ENCODE peak calls at places on chromosome 6, in five cellular contexts. X is GM23338; I is CD8-positive, alpha-beta T cell; H is PC-3; F is psoas muscle. P is an unnamed sample.

GRCh38 chr6:24893342-24893850 is 42.4 kb downstream of the RIPOR2 start:
- DNase-seq in X (no peak), I (no peak), H (no peak), F (no peak), P (no peak)

GRCh38 chr6:156775717-156776116 is 1.5 kb upstream of the ARID1B start:
- DNase-seq in X (no peak), I (no peak), H (peak; percentile 32), F (no peak), P (no peak)

GRCh38 chr6:105593056-105593455 is 190.2 kb upstream of the PREP start:
- DNase-seq in X (no peak), I (no peak), H (peak; percentile 68), F (no peak), P (no peak)

GRCh38 chr6:19261642-19262041 is 575.5 kb upstream of the ID4 start:
- DNase-seq in X (no peak), I (no peak), H (no peak), F (no peak), P (no peak)

GRCh38 chr6:157946865-157947532 is 34.7 kb upstream of the SYNJ2 start:
- DNase-seq in X (peak; percentile 45), I (no peak), H (peak; percentile 36), F (no peak), P (no peak)

GRCh38 chr6:17709476-17709875 is 2.8 kb upstream of the NUP153 start:
- DNase-seq in X (no peak), I (no peak), H (no peak), F (no peak), P (no peak)

GRCh38 chr6:122491915-122492537 is 20.4 kb upstream of the SERINC1 start:
- DNase-seq in X (peak; percentile 83), I (peak; percentile 71), H (peak; percentile 80), F (peak; percentile 69), P (peak; percentile 75)

GRCh38 chr6:108968746-108969316 is 120.6 kb downstream of the ARMC2 start:
- DNase-seq in X (no peak), I (no peak), H (no peak), F (no peak), P (no peak)

GRCh38 chr6:126773122-126773805 is 345.2 kb upstream of the RSPO3 start:
- DNase-seq in X (peak; percentile 45), I (no peak), H (no peak), F (no peak), P (no peak)

GRCh38 chr6:159324599-159324998 is 155.4 kb downstream of the FNDC1 start:
- DNase-seq in X (no peak), I (no peak), H (no peak), F (no peak), P (no peak)

GRCh38 chr6:23775127-23775526 is 350.9 kb upstream of the NRSN1 start:
- DNase-seq in X (no peak), I (no peak), H (no peak), F (no peak), P (no peak)

GRCh38 chr6:109783245-109783990 is 92.3 kb downstream of the FIG4 start:
- DNase-seq in X (peak; percentile 90), I (no peak), H (peak; percentile 32), F (no peak), P (no peak)

GRCh38 chr6:9612489-9612888 is 802.4 kb downstream of the TFAP2A start:
- DNase-seq in X (no peak), I (no peak), H (no peak), F (no peak), P (no peak)

GRCh38 chr6:151276112-151276745 is 36.5 kb downstream of the AKAP12 start:
- DNase-seq in X (no peak), I (no peak), H (no peak), F (peak; percentile 80), P (peak; percentile 73)

GRCh38 chr6:11298651-11299420 is 66.4 kb upstream of the NEDD9 start:
- DNase-seq in X (peak; percentile 46), I (no peak), H (peak; percentile 39), F (no peak), P (no peak)

GRCh38 chr6:63487123-63487813 is 85.0 kb upstream of the LOC128125822 start:
- DNase-seq in X (no peak), I (no peak), H (peak; percentile 70), F (no peak), P (no peak)

GRCh38 chr6:161029195-161029809 is 37.7 kb downstream of the MAP3K4 start:
- DNase-seq in X (no peak), I (no peak), H (no peak), F (no peak), P (no peak)

GRCh38 chr6:135182993-135183531 is 2.0 kb downstream of the MYB start:
- DNase-seq in X (peak; percentile 70), I (peak; percentile 70), H (peak; percentile 39), F (no peak), P (no peak)

GRCh38 chr6:34021001-34021838 is 124.7 kb downstream of the GRM4 start:
- DNase-seq in X (no peak), I (no peak), H (no peak), F (no peak), P (no peak)

GRCh38 chr6:11258260-11259237 is 26.1 kb upstream of the NEDD9 start:
- DNase-seq in X (no peak), I (no peak), H (no peak), F (no peak), P (no peak)

GRCh38 chr6:70110128-70111022 is 192.5 kb downstream of the COL9A1 start:
- DNase-seq in X (no peak), I (no peak), H (no peak), F (no peak), P (no peak)

GRCh38 chr6:16168121-16168520 is 39.2 kb downstream of the MYLIP start:
- DNase-seq in X (no peak), I (peak; percentile 23), H (no peak), F (no peak), P (no peak)

GRCh38 chr6:31651602-31652191 is 764 bp downstream of the BAG6 start:
- DNase-seq in X (peak; percentile 90), I (no peak), H (peak; percentile 52), F (peak; percentile 88), P (peak; percentile 85)

GRCh38 chr6:110813813-110814487 is 1.3 kb downstream of the CDK19 start:
- DNase-seq in X (peak; percentile 14), I (no peak), H (peak; percentile 50), F (no peak), P (no peak)

GRCh38 chr6:122778334-122778733 is 1.2 kb upstream of the FABP7 start:
- DNase-seq in X (peak; percentile 32), I (no peak), H (no peak), F (no peak), P (no peak)

GRCh38 chr6:33905081-33905609 is 101.3 kb upstream of the MLN start:
- DNase-seq in X (no peak), I (peak; percentile 61), H (no peak), F (no peak), P (no peak)

GRCh38 chr6:72624557-72625160 is 2.8 kb downstream of the KCNQ5 start:
- DNase-seq in X (peak; percentile 48), I (no peak), H (peak; percentile 42), F (no peak), P (no peak)
- H3K4me3 ChIP-seq in X (no peak overlapping the region), I (no peak overlapping the region), H (no peak overlapping the region), F (peak overlapping the region; percentile 86), P (no peak overlapping the region)

DNA sequence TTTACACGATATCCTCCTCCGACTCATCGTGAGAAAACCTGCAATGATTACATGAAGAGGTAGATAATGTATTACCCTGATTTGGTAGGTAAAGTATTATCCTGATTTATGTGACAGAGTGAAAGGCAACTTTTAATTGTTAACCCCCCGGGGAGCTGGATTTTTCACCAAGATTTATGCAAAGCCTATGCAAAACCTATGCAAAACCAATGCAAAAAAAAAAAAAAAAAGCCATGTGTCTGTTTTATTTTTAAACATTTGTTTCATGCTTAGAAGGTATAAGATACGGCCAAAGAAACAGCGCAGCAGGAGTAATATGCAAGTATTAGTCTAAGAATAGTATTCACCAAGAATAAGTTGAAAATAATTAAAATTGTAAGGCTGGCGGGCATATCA is 109.9 kb downstream of the IPCEF1 start:
- DNase-seq in X (no peak), I (no peak), H (no peak), F (no peak), P (no peak)
- H3K27ac ChIP-seq in X (peak overlapping the region; percentile 82), I (peak overlapping the region; percentile 75), H (no peak overlapping the region), F (no peak overlapping the region), P (no peak overlapping the region)

DNA sequence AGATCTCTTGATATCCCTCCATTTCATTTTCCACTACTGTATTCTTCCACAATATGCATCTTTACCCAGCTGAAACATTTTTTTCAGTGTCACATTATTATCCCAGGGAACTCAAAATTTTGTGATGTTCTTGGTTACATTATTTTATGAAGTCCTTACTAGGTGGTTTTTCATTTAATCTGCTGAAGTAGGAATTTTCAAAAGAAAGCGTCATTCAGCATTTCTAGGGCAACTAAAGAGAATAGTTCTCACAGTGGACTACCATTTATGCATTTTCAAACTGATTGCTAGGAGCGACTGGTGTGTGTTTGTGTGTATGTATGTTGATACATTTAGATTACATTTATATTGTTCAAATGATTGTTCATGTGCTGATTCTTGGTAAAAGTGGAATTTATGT is 2.4 kb upstream of the TMEM30A start:
- DNase-seq in X (no peak), I (no peak), H (no peak), F (no peak), P (no peak)
- H3K4me1 ChIP-seq in X (peaks cover 17% of the 10 kb centered on the region), I (peaks cover 36% of the 10 kb centered on the region), H (peaks cover 4% of the 10 kb centered on the region), F (peaks cover 22% of the 10 kb centered on the region), P (no peaks in the 10 kb centered on the region)

GRCh38 chr6:169070506-169071176 is 183.0 kb downstream of the THBS2 start:
- DNase-seq in X (no peak), I (no peak), H (peak; percentile 93), F (peak; percentile 90), P (peak; percentile 94)
- H3K4me3 ChIP-seq in X (no peak overlapping the region), I (no peak overlapping the region), H (peak overlapping the region; percentile 6), F (no peak overlapping the region), P (no peak overlapping the region)

GRCh38 chr6:131937703-131938631 is 13.2 kb downstream of the CCN2 start:
- DNase-seq in X (no peak), I (no peak), H (peak; percentile 60), F (no peak), P (no peak)
- H3K27ac ChIP-seq in X (peak overlapping the region; percentile 5), I (no peak overlapping the region), H (no peak overlapping the region), F (peak overlapping the region; percentile 34), P (no peak overlapping the region)

GRCh38 chr6:128508588-128509296 is 11.7 kb downstream of the PTPRK start:
- DNase-seq in X (no peak), I (no peak), H (peak; percentile 85), F (no peak), P (no peak)

GRCh38 chr6:128511518-128511917 is 8.9 kb downstream of the PTPRK start:
- DNase-seq in X (no peak), I (no peak), H (peak; percentile 88), F (no peak), P (no peak)

GRCh38 chr6:128507337-128508310 is 12.8 kb downstream of the PTPRK start:
- DNase-seq in X (no peak), I (no peak), H (peak; percentile 80), F (no peak), P (no peak)

GRCh38 chr6:128512296-128512695 is 8.1 kb downstream of the PTPRK start:
- DNase-seq in X (no peak), I (no peak), H (peak; percentile 63), F (no peak), P (no peak)

DNA sequence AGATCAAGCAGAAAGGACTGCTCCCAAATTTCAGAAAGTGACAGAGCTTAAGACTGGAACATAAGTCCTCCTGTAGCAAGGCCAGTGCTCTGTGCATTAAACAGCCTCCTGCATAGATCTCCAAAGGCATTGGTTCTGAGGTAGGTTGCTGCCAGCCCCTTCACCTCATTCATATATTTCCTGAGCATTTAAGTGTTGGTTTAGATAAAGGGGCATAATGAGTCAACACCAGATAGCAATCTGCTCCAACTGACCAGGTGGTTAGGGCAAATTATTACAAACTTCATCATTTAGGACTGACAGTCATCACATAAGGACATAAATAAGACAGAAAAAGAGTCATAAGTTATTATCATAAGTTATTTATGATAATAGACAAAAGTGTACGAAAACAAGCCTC is 10.7 kb downstream of the PTPRK start:
- DNase-seq in X (no peak), I (no peak), H (peak; percentile 46), F (no peak), P (no peak)
- H3K4me1 ChIP-seq in X (peaks cover 33% of the 10 kb centered on the region), I (no peaks in the 10 kb centered on the region), H (peaks cover 90% of the 10 kb centered on the region), F (peaks cover 7% of the 10 kb centered on the region), P (no peaks in the 10 kb centered on the region)

P was measured in right atrium auricular region.